ENCODE peak calls at places on chromosomes 6 and 20, in ten cellular contexts. One of them, this sample, is unnamed.

GRCh38 chr6:136737343-136738177 is 54.7 kb downstream of the MAP3K5 start:
- DNase-seq in astrocyte of the cerebellum: no peak
- DNase-seq in brain microvascular endothelial cell: no peak
- DNase-seq in fibroblast of the aortic adventitia: peak; percentile 86
- DNase-seq in activated CD8-positive, alpha-beta T cell treated with anti-CD3 and anti-CD28 coated beads for 36 hours: no peak
- DNase-seq in coronary artery: no peak
- DNase-seq in AG09319: peak; percentile 57
- DNase-seq in sigmoid colon: peak; percentile 76
- DNase-seq in ovary: no peak
- DNase-seq in neural progenitor cell: no peak
- DNase-seq in this sample: peak; percentile 69

GRCh38 chr6:10278786-10279185 is 136.1 kb downstream of the TFAP2A start:
- DNase-seq in astrocyte of the cerebellum: no peak
- DNase-seq in brain microvascular endothelial cell: no peak
- DNase-seq in fibroblast of the aortic adventitia: no peak
- DNase-seq in activated CD8-positive, alpha-beta T cell treated with anti-CD3 and anti-CD28 coated beads for 36 hours: no peak
- DNase-seq in coronary artery: no peak
- DNase-seq in AG09319: no peak
- DNase-seq in sigmoid colon: no peak
- DNase-seq in ovary: no peak
- DNase-seq in neural progenitor cell: no peak
- DNase-seq in this sample: no peak

GRCh38 chr20:62832951-62833391 is 16.1 kb downstream of the COL9A3 start:
- DNase-seq in astrocyte of the cerebellum: no peak
- DNase-seq in brain microvascular endothelial cell: no peak
- DNase-seq in fibroblast of the aortic adventitia: no peak
- DNase-seq in activated CD8-positive, alpha-beta T cell treated with anti-CD3 and anti-CD28 coated beads for 36 hours: no peak
- DNase-seq in coronary artery: peak; percentile 70
- DNase-seq in AG09319: no peak
- DNase-seq in sigmoid colon: peak; percentile 64
- DNase-seq in ovary: peak; percentile 24
- DNase-seq in neural progenitor cell: no peak
- DNase-seq in this sample: no peak

GRCh38 chr6:30171677-30172471 is 8.5 kb downstream of the TRIM15 start:
- DNase-seq in astrocyte of the cerebellum: no peak
- DNase-seq in brain microvascular endothelial cell: peak; percentile 14
- DNase-seq in fibroblast of the aortic adventitia: peak; percentile 8
- DNase-seq in activated CD8-positive, alpha-beta T cell treated with anti-CD3 and anti-CD28 coated beads for 36 hours: peak; percentile 12
- DNase-seq in coronary artery: no peak
- DNase-seq in AG09319: no peak
- DNase-seq in sigmoid colon: no peak
- DNase-seq in ovary: no peak
- DNase-seq in neural progenitor cell: peak; percentile 79
- DNase-seq in this sample: no peak

GRCh38 chr6:125888989-125889656 is 67.4 kb upstream of the HINT3 start:
- DNase-seq in astrocyte of the cerebellum: no peak
- DNase-seq in brain microvascular endothelial cell: peak; percentile 54
- DNase-seq in fibroblast of the aortic adventitia: peak; percentile 46
- DNase-seq in activated CD8-positive, alpha-beta T cell treated with anti-CD3 and anti-CD28 coated beads for 36 hours: peak; percentile 29
- DNase-seq in coronary artery: no peak
- DNase-seq in AG09319: no peak
- DNase-seq in sigmoid colon: no peak
- DNase-seq in ovary: no peak
- DNase-seq in neural progenitor cell: peak; percentile 74
- DNase-seq in this sample: peak; percentile 77

GRCh38 chr6:105886812-105887513 is 199.2 kb upstream of the PRDM1 start:
- DNase-seq in astrocyte of the cerebellum: no peak
- DNase-seq in brain microvascular endothelial cell: no peak
- DNase-seq in fibroblast of the aortic adventitia: no peak
- DNase-seq in activated CD8-positive, alpha-beta T cell treated with anti-CD3 and anti-CD28 coated beads for 36 hours: no peak
- DNase-seq in coronary artery: no peak
- DNase-seq in AG09319: no peak
- DNase-seq in sigmoid colon: no peak
- DNase-seq in ovary: no peak
- DNase-seq in neural progenitor cell: no peak
- DNase-seq in this sample: no peak

GRCh38 chr6:153090241-153090930 is 40.7 kb downstream of the RGS17 start:
- DNase-seq in astrocyte of the cerebellum: peak; percentile 48
- DNase-seq in brain microvascular endothelial cell: peak; percentile 92
- DNase-seq in fibroblast of the aortic adventitia: peak; percentile 83
- DNase-seq in activated CD8-positive, alpha-beta T cell treated with anti-CD3 and anti-CD28 coated beads for 36 hours: no peak
- DNase-seq in coronary artery: no peak
- DNase-seq in AG09319: no peak
- DNase-seq in sigmoid colon: no peak
- DNase-seq in ovary: no peak
- DNase-seq in neural progenitor cell: no peak
- DNase-seq in this sample: peak; percentile 80

GRCh38 chr6:148888853-148889252 is 142.0 kb downstream of the UST start:
- DNase-seq in astrocyte of the cerebellum: peak; percentile 86
- DNase-seq in brain microvascular endothelial cell: no peak
- DNase-seq in fibroblast of the aortic adventitia: peak; percentile 78
- DNase-seq in activated CD8-positive, alpha-beta T cell treated with anti-CD3 and anti-CD28 coated beads for 36 hours: no peak
- DNase-seq in coronary artery: no peak
- DNase-seq in AG09319: no peak
- DNase-seq in sigmoid colon: no peak
- DNase-seq in ovary: no peak
- DNase-seq in neural progenitor cell: no peak
- DNase-seq in this sample: no peak

GRCh38 chr6:2222275-2222842 is 23.0 kb downstream of the GMDS start:
- DNase-seq in astrocyte of the cerebellum: no peak
- DNase-seq in brain microvascular endothelial cell: no peak
- DNase-seq in fibroblast of the aortic adventitia: peak; percentile 21
- DNase-seq in activated CD8-positive, alpha-beta T cell treated with anti-CD3 and anti-CD28 coated beads for 36 hours: no peak
- DNase-seq in coronary artery: no peak
- DNase-seq in AG09319: no peak
- DNase-seq in sigmoid colon: no peak
- DNase-seq in ovary: no peak
- DNase-seq in neural progenitor cell: peak; percentile 53
- DNase-seq in this sample: peak; percentile 35

GRCh38 chr6:37130704-37131103 is 39.2 kb upstream of the PIM1 start:
- DNase-seq in astrocyte of the cerebellum: no peak
- DNase-seq in brain microvascular endothelial cell: peak; percentile 41
- DNase-seq in fibroblast of the aortic adventitia: no peak
- DNase-seq in activated CD8-positive, alpha-beta T cell treated with anti-CD3 and anti-CD28 coated beads for 36 hours: peak; percentile 17
- DNase-seq in coronary artery: no peak
- DNase-seq in AG09319: no peak
- DNase-seq in sigmoid colon: peak; percentile 88
- DNase-seq in ovary: no peak
- DNase-seq in neural progenitor cell: no peak
- DNase-seq in this sample: peak; percentile 66

GRCh38 chr6:37126961-37127360 is 43.0 kb upstream of the PIM1 start:
- DNase-seq in astrocyte of the cerebellum: no peak
- DNase-seq in brain microvascular endothelial cell: no peak
- DNase-seq in fibroblast of the aortic adventitia: no peak
- DNase-seq in activated CD8-positive, alpha-beta T cell treated with anti-CD3 and anti-CD28 coated beads for 36 hours: no peak
- DNase-seq in coronary artery: no peak
- DNase-seq in AG09319: no peak
- DNase-seq in sigmoid colon: no peak
- DNase-seq in ovary: no peak
- DNase-seq in neural progenitor cell: no peak
- DNase-seq in this sample: no peak

GRCh38 chr6:37126554-37126906 is 43.4 kb upstream of the PIM1 start:
- DNase-seq in astrocyte of the cerebellum: no peak
- DNase-seq in brain microvascular endothelial cell: no peak
- DNase-seq in fibroblast of the aortic adventitia: no peak
- DNase-seq in activated CD8-positive, alpha-beta T cell treated with anti-CD3 and anti-CD28 coated beads for 36 hours: no peak
- DNase-seq in coronary artery: no peak
- DNase-seq in AG09319: no peak
- DNase-seq in sigmoid colon: no peak
- DNase-seq in ovary: no peak
- DNase-seq in neural progenitor cell: no peak
- DNase-seq in this sample: no peak

GRCh38 chr6:37125779-37126553 is 44.0 kb upstream of the PIM1 start:
- DNase-seq in astrocyte of the cerebellum: no peak
- DNase-seq in brain microvascular endothelial cell: no peak
- DNase-seq in fibroblast of the aortic adventitia: no peak
- DNase-seq in activated CD8-positive, alpha-beta T cell treated with anti-CD3 and anti-CD28 coated beads for 36 hours: no peak
- DNase-seq in coronary artery: no peak
- DNase-seq in AG09319: no peak
- DNase-seq in sigmoid colon: no peak
- DNase-seq in ovary: peak; percentile 41
- DNase-seq in neural progenitor cell: peak; percentile 94
- DNase-seq in this sample: no peak

DNA sequence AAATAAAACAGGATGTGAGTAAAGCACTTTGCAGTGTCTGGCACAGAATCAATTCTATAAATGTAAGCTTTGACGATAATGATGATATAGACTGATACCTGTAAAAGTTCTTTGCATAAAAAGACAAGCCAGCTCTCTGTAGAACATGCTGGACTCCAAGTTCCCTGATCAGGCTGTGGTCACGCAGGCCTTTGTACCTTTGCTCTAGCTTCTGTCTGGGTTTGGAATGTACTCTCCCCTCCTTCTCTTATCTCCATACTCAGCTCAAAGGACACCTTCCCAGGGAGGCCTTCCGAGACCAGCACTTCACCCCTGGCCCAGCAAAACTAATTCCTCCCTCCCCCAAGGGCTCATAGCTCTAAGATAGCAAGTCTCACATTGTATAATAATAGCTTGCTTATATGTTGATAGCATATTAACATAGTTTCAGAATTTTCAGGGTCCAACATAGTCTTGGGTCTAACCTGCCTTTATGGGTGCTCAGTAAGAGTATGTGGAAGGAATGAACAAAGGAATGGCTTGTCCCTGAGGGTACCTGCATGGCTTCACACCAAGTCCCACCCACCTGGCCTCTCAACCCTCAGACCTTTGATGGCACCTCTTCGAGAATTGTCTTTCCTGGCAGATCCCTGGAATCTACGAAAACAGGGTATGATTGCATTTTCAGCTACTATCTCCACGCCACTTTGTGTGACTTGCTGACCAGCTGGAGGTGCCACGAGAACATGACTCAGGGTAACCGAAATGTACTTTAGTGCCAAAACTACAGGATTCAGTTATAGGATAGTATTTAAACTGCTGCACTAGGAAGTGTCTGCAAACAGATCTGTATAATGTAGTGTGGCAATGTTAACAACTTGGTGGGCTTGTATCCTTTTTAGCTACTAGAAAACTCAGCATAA is 41.7 kb upstream of the PIM1 start:
- DNase-seq in astrocyte of the cerebellum: peak; percentile 37
- DNase-seq in brain microvascular endothelial cell: peak; percentile 57
- DNase-seq in fibroblast of the aortic adventitia: peak; percentile 84
- DNase-seq in activated CD8-positive, alpha-beta T cell treated with anti-CD3 and anti-CD28 coated beads for 36 hours: no peak
- DNase-seq in coronary artery: no peak
- DNase-seq in AG09319: no peak
- DNase-seq in sigmoid colon: no peak
- DNase-seq in ovary: no peak
- DNase-seq in neural progenitor cell: no peak
- DNase-seq in this sample: peak; percentile 53
- TF ChIP-seq CTCF in astrocyte of the cerebellum: no peak
- TF ChIP-seq CTCF in brain microvascular endothelial cell: no peak
- TF ChIP-seq CTCF in fibroblast of the aortic adventitia: no peak
- TF ChIP-seq CTCF in activated CD8-positive, alpha-beta T cell treated with anti-CD3 and anti-CD28 coated beads for 36 hours: no peak
- TF ChIP-seq CTCF in coronary artery: no peak
- TF ChIP-seq CTCF in AG09319: no peak
- TF ChIP-seq CTCF in sigmoid colon: no peak
- TF ChIP-seq CTCF in ovary: no peak
- TF ChIP-seq CTCF in neural progenitor cell: no peak
- TF ChIP-seq CTCF in this sample: no peak

GRCh38 chr6:107329063-107329462 is 130.3 kb downstream of the PDSS2 start:
- DNase-seq in astrocyte of the cerebellum: no peak
- DNase-seq in brain microvascular endothelial cell: no peak
- DNase-seq in fibroblast of the aortic adventitia: no peak
- DNase-seq in activated CD8-positive, alpha-beta T cell treated with anti-CD3 and anti-CD28 coated beads for 36 hours: no peak
- DNase-seq in coronary artery: no peak
- DNase-seq in AG09319: no peak
- DNase-seq in sigmoid colon: no peak
- DNase-seq in ovary: no peak
- DNase-seq in neural progenitor cell: no peak
- DNase-seq in this sample: no peak

GRCh38 chr6:107334026-107334425 is 125.3 kb downstream of the PDSS2 start:
- DNase-seq in astrocyte of the cerebellum: no peak
- DNase-seq in brain microvascular endothelial cell: no peak
- DNase-seq in fibroblast of the aortic adventitia: no peak
- DNase-seq in activated CD8-positive, alpha-beta T cell treated with anti-CD3 and anti-CD28 coated beads for 36 hours: no peak
- DNase-seq in coronary artery: no peak
- DNase-seq in AG09319: no peak
- DNase-seq in sigmoid colon: no peak
- DNase-seq in ovary: no peak
- DNase-seq in neural progenitor cell: no peak
- DNase-seq in this sample: no peak

GRCh38 chr6:107330190-107330589 is 129.2 kb downstream of the PDSS2 start:
- DNase-seq in astrocyte of the cerebellum: no peak
- DNase-seq in brain microvascular endothelial cell: no peak
- DNase-seq in fibroblast of the aortic adventitia: no peak
- DNase-seq in activated CD8-positive, alpha-beta T cell treated with anti-CD3 and anti-CD28 coated beads for 36 hours: peak; percentile 53
- DNase-seq in coronary artery: no peak
- DNase-seq in AG09319: no peak
- DNase-seq in sigmoid colon: no peak
- DNase-seq in ovary: no peak
- DNase-seq in neural progenitor cell: no peak
- DNase-seq in this sample: no peak

GRCh38 chr6:107333491-107333890 is 125.9 kb downstream of the PDSS2 start:
- DNase-seq in astrocyte of the cerebellum: no peak
- DNase-seq in brain microvascular endothelial cell: no peak
- DNase-seq in fibroblast of the aortic adventitia: no peak
- DNase-seq in activated CD8-positive, alpha-beta T cell treated with anti-CD3 and anti-CD28 coated beads for 36 hours: no peak
- DNase-seq in coronary artery: no peak
- DNase-seq in AG09319: no peak
- DNase-seq in sigmoid colon: no peak
- DNase-seq in ovary: no peak
- DNase-seq in neural progenitor cell: no peak
- DNase-seq in this sample: no peak

GRCh38 chr6:107331409-107332386 is 127.7 kb downstream of the PDSS2 start:
- DNase-seq in astrocyte of the cerebellum: no peak
- DNase-seq in brain microvascular endothelial cell: no peak
- DNase-seq in fibroblast of the aortic adventitia: no peak
- DNase-seq in activated CD8-positive, alpha-beta T cell treated with anti-CD3 and anti-CD28 coated beads for 36 hours: no peak
- DNase-seq in coronary artery: no peak
- DNase-seq in AG09319: no peak
- DNase-seq in sigmoid colon: no peak
- DNase-seq in ovary: no peak
- DNase-seq in neural progenitor cell: no peak
- DNase-seq in this sample: no peak
- TF ChIP-seq CTCF in astrocyte of the cerebellum: no peak
- TF ChIP-seq CTCF in brain microvascular endothelial cell: no peak
- TF ChIP-seq CTCF in fibroblast of the aortic adventitia: no peak
- TF ChIP-seq CTCF in activated CD8-positive, alpha-beta T cell treated with anti-CD3 and anti-CD28 coated beads for 36 hours: no peak
- TF ChIP-seq CTCF in coronary artery: no peak
- TF ChIP-seq CTCF in AG09319: no peak
- TF ChIP-seq CTCF in sigmoid colon: no peak
- TF ChIP-seq CTCF in ovary: no peak
- TF ChIP-seq CTCF in neural progenitor cell: no peak
- TF ChIP-seq CTCF in this sample: no peak

GRCh38 chr6:160221423-160221822 is 37.2 kb downstream of the SLC22A2 start:
- DNase-seq in astrocyte of the cerebellum: no peak
- DNase-seq in brain microvascular endothelial cell: no peak
- DNase-seq in fibroblast of the aortic adventitia: no peak
- DNase-seq in activated CD8-positive, alpha-beta T cell treated with anti-CD3 and anti-CD28 coated beads for 36 hours: no peak
- DNase-seq in coronary artery: no peak
- DNase-seq in AG09319: no peak
- DNase-seq in sigmoid colon: no peak
- DNase-seq in ovary: no peak
- DNase-seq in neural progenitor cell: peak; percentile 6
- DNase-seq in this sample: peak; percentile 54
- TF ChIP-seq CTCF in astrocyte of the cerebellum: no peak
- TF ChIP-seq CTCF in brain microvascular endothelial cell: no peak
- TF ChIP-seq CTCF in fibroblast of the aortic adventitia: no peak
- TF ChIP-seq CTCF in activated CD8-positive, alpha-beta T cell treated with anti-CD3 and anti-CD28 coated beads for 36 hours: no peak
- TF ChIP-seq CTCF in coronary artery: no peak
- TF ChIP-seq CTCF in AG09319: no peak
- TF ChIP-seq CTCF in sigmoid colon: no peak
- TF ChIP-seq CTCF in ovary: no peak
- TF ChIP-seq CTCF in neural progenitor cell: peak; percentile 24
- TF ChIP-seq CTCF in this sample: peak; percentile 28

GRCh38 chr20:34473262-34473883 is 42.8 kb upstream of the DYNLRB1 start:
- DNase-seq in astrocyte of the cerebellum: no peak
- DNase-seq in brain microvascular endothelial cell: peak; percentile 43
- DNase-seq in fibroblast of the aortic adventitia: peak; percentile 74
- DNase-seq in activated CD8-positive, alpha-beta T cell treated with anti-CD3 and anti-CD28 coated beads for 36 hours: peak; percentile 66
- DNase-seq in coronary artery: no peak
- DNase-seq in AG09319: no peak
- DNase-seq in sigmoid colon: no peak
- DNase-seq in ovary: no peak
- DNase-seq in neural progenitor cell: peak; percentile 68
- DNase-seq in this sample: peak; percentile 59
- TF ChIP-seq CTCF in astrocyte of the cerebellum: peak; percentile 39
- TF ChIP-seq CTCF in brain microvascular endothelial cell: peak; percentile 64
- TF ChIP-seq CTCF in fibroblast of the aortic adventitia: peak; percentile 44
- TF ChIP-seq CTCF in activated CD8-positive, alpha-beta T cell treated with anti-CD3 and anti-CD28 coated beads for 36 hours: peak; percentile 38
- TF ChIP-seq CTCF in coronary artery: no peak
- TF ChIP-seq CTCF in AG09319: peak; percentile 35
- TF ChIP-seq CTCF in sigmoid colon: no peak
- TF ChIP-seq CTCF in ovary: no peak
- TF ChIP-seq CTCF in neural progenitor cell: peak; percentile 56
- TF ChIP-seq CTCF in this sample: peak; percentile 36